ENCODE peak calls at places on chromosomes 16 and 17, in ten cellular contexts. F is GM06990; K is neural progenitor cell; J is CD4-positive, CD25-positive, alpha-beta regulatory T cell; Y is K562; T is neuronal stem cell; M is cardiac fibroblast; G is heart left ventricle; S is skeletal muscle cell; V is AG04450. R is an unnamed sample.

GRCh38 chr17:40038882-40039513 is 15.2 kb downstream of the MED24 start:
- DNase-seq in F (no peak), K (peak; percentile 67), J (no peak), Y (peak; percentile 49), T (no peak), M (peak; percentile 84), G (peak; percentile 80), S (no peak), V (peak; percentile 66), R (no peak)

GRCh38 chr17:1561420-1562177 is 993 bp downstream of the PITPNA start:
- DNase-seq in F (peak; percentile 49), K (peak; percentile 67), J (peak; percentile 51), Y (peak; percentile 45), T (no peak), M (peak; percentile 22), G (no peak), S (no peak), V (no peak), R (no peak)

GRCh38 chr16:78574571-78574970 is 475.1 kb downstream of the WWOX start:
- DNase-seq in F (no peak), K (no peak), J (no peak), Y (no peak), T (no peak), M (no peak), G (no peak), S (no peak), V (no peak), R (no peak)

GRCh38 chr16:82187829-82188228 is 17.8 kb upstream of the MPHOSPH6 start:
- DNase-seq in F (no peak), K (no peak), J (peak; percentile 20), Y (no peak), T (no peak), M (no peak), G (no peak), S (no peak), V (no peak), R (no peak)

GRCh38 chr17:61766520-61766919 is 96.8 kb downstream of the BRIP1 start:
- DNase-seq in F (no peak), K (no peak), J (no peak), Y (no peak), T (no peak), M (peak; percentile 61), G (no peak), S (no peak), V (no peak), R (no peak)

GRCh38 chr17:36728030-36728991 is 126.9 kb downstream of the MRM1 start:
- DNase-seq in F (no peak), K (no peak), J (peak; percentile 16), Y (peak; percentile 92), T (no peak), M (no peak), G (no peak), S (no peak), V (no peak), R (no peak)

GRCh38 chr16:4032768-4033167 is 83.5 kb downstream of the ADCY9 start:
- DNase-seq in F (no peak), K (no peak), J (peak; percentile 39), Y (no peak), T (no peak), M (no peak), G (no peak), S (no peak), V (no peak), R (no peak)

GRCh38 chr17:82051776-82052637 is at the start of the genes GPS1 and RFNG:
- DNase-seq in F (peak; percentile 81), K (peak; percentile 83), J (peak; percentile 89), Y (peak; percentile 88), T (no peak), M (peak; percentile 41), G (peak; percentile 79), S (no peak), V (no peak), R (no peak)

DNA sequence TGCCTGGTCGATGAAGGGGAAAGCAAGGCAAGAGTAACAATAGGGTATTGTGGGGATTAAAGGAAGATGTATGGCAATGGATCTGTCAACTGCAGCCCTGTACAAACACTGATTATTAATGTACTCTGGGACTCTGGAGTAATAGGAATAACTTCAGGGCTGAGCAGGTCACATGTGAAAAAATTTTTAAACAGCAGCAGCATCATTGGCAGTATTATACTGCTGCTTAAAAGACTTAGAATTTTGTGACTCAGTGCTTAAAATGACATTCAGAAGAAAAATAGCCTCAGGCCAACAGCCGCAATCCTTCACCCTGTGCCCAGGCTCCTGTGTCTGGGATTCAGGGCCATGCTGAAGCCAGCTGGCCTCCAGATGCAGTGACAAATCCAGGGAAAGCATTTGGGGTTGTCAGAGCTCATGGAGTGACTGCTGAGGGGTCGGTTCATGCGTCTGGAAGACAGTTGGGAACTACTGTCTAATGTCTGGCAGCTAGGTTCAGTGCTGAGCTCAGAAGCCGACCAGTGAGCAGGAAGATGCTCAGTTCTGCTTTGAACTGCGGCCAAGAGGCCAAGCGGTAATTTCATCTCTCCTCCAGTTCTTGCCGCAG is 22.2 kb downstream of the TEX2 start:
- DNase-seq in F (no peak), K (peak; percentile 17), J (no peak), Y (peak; percentile 34), T (no peak), M (peak; percentile 63), G (peak; percentile 60), S (peak; percentile 58), V (peak; percentile 64), R (no peak)
- H3K4me3 ChIP-seq in F (no peak overlapping the region), K (no peak overlapping the region), J (no peak overlapping the region), Y (no peak overlapping the region), T (no peak overlapping the region), M (peak overlapping the region; percentile 10), G (no peak overlapping the region), S (no peak overlapping the region), V (no peak overlapping the region), R (no peak overlapping the region)

GRCh38 chr17:45429338-45430005 is 3.2 kb downstream of the ARHGAP27 start:
- DNase-seq in F (no peak), K (peak; percentile 69), J (no peak), Y (no peak), T (no peak), M (no peak), G (no peak), S (no peak), V (no peak), R (no peak)
- H3K4me3 ChIP-seq in F (peak overlapping the region; percentile 35), K (peak overlapping the region; percentile 61), J (no peak overlapping the region), Y (no peak overlapping the region), T (no peak overlapping the region), M (no peak overlapping the region), G (no peak overlapping the region), S (no peak overlapping the region), V (no peak overlapping the region), R (no peak overlapping the region)

GRCh38 chr17:50067996-50068395 is 12.1 kb downstream of the ITGA3 start:
- DNase-seq in F (no peak), K (no peak), J (no peak), Y (no peak), T (no peak), M (no peak), G (no peak), S (no peak), V (no peak), R (no peak)
- H3K4me3 ChIP-seq in F (no peak overlapping the region), K (no peak overlapping the region), J (no peak overlapping the region), Y (no peak overlapping the region), T (no peak overlapping the region), M (no peak overlapping the region), G (no peak overlapping the region), S (no peak overlapping the region), V (no peak overlapping the region), R (no peak overlapping the region)

GRCh38 chr16:11973065-11973464 is 3.5 kb upstream of the SNX29 start:
- DNase-seq in F (no peak), K (no peak), J (no peak), Y (no peak), T (no peak), M (no peak), G (no peak), S (no peak), V (no peak), R (no peak)

GRCh38 chr16:11980167-11980844 is 3.8 kb downstream of the SNX29 start:
- DNase-seq in F (peak; percentile 32), K (no peak), J (no peak), Y (no peak), T (no peak), M (no peak), G (no peak), S (no peak), V (no peak), R (no peak)

GRCh38 chr16:11977206-11978041 is 890 bp downstream of the SNX29 start:
- DNase-seq in F (no peak), K (peak; percentile 35), J (peak; percentile 14), Y (peak; percentile 49), T (no peak), M (peak; percentile 81), G (peak; percentile 14), S (peak; percentile 43), V (peak; percentile 56), R (no peak)

GRCh38 chr16:11976850-11977205 is 294 bp downstream of the SNX29 start:
- DNase-seq in F (peak; percentile 24), K (no peak), J (no peak), Y (peak; percentile 22), T (no peak), M (no peak), G (no peak), S (no peak), V (no peak), R (no peak)

DNA sequence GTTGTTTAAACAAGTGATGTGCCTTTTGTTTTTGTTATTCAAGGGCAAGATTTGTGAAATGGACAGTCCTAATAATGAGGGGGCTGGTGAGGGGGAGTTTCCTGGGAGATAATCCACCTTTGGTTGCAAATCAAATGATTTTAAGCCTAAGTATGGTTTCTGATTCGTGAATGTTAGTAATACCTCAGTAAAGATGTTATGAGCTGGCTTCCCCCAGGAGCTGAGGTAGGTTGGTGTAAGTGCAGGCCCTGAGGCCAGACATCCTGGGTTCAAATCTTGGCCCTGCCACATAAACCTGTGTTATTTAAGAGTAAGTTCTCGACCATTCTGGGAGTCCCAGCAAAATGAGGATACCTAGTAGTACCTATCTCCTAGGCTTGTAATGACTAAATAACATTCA is 1.5 kb downstream of the SNX29 start:
- DNase-seq in F (no peak), K (no peak), J (no peak), Y (no peak), T (no peak), M (no peak), G (no peak), S (no peak), V (no peak), R (no peak)
- H3K4me3 ChIP-seq in F (peak overlapping the region; percentile 79), K (peak overlapping the region; percentile 100), J (no peak overlapping the region), Y (no peak overlapping the region), T (no peak overlapping the region), M (peak overlapping the region; percentile 71), G (peak overlapping the region; percentile 96), S (peak overlapping the region; percentile 94), V (peak overlapping the region; percentile 76), R (peak overlapping the region; percentile 92)

R was measured in epithelial cell of proximal tubule.